ENCODE peak calls at places on chromosome 5, in seven cellular contexts. Z is IMR-90, A is neural crest cell, R is OCI-LY7, M is fibroblast of lung, C is heart right ventricle, N is MCF 10A. P is an unnamed sample.

GRCh38 chr5:58185397-58186195 is 274.3 kb downstream of the PLK2 start:
- DNase-seq in Z (peak), A (no peak), R (no peak), M (peak), C (no peak), N (peak), P (peak)

GRCh38 chr5:61320860-61321259 is 11.2 kb upstream of the ZSWIM6 start:
- DNase-seq in Z (no peak), A (no peak), R (no peak), M (no peak), C (no peak), N (no peak), P (no peak)

GRCh38 chr5:75469017-75469416 is 42.4 kb downstream of the CERT1 start:
- DNase-seq in Z (no peak), A (no peak), R (no peak), M (no peak), C (no peak), N (no peak), P (no peak)

GRCh38 chr5:116626272-116626723 is 51.7 kb upstream of the SEMA6A start:
- DNase-seq in Z (peak), A (no peak), R (no peak), M (peak), C (peak), N (peak), P (peak)

GRCh38 chr5:146447734-146448380 is 724 bp downstream of the TCERG1 start:
- DNase-seq in Z (peak), A (no peak), R (peak), M (peak), C (no peak), N (peak), P (peak)

GRCh38 chr5:151162794-151163193 is 5.2 kb upstream of the ANXA6 start:
- DNase-seq in Z (peak), A (no peak), R (no peak), M (no peak), C (no peak), N (no peak), P (no peak)

GRCh38 chr5:61207884-61208283 is 45.6 kb upstream of the SMIM15 start:
- DNase-seq in Z (no peak), A (no peak), R (no peak), M (no peak), C (no peak), N (no peak), P (no peak)

GRCh38 chr5:142726188-142726731 is 40.4 kb upstream of the FGF1 start:
- DNase-seq in Z (peak), A (no peak), R (no peak), M (peak), C (no peak), N (peak), P (peak)

GRCh38 chr5:38367410-38367809 is 109.1 kb downstream of the EGFLAM start:
- DNase-seq in Z (no peak), A (no peak), R (no peak), M (no peak), C (no peak), N (no peak), P (peak)

GRCh38 chr5:54462281-54462680 is 6.8 kb downstream of the HSPB3 start:
- DNase-seq in Z (no peak), A (no peak), R (no peak), M (no peak), C (no peak), N (no peak), P (no peak)

GRCh38 chr5:62043289-62044274 is 262.4 kb upstream of the KIF2A start:
- DNase-seq in Z (no peak), A (no peak), R (no peak), M (no peak), C (no peak), N (no peak), P (no peak)

GRCh38 chr5:180976518-180976917 is 12.1 kb upstream of the BTNL3 start:
- DNase-seq in Z (no peak), A (no peak), R (peak), M (no peak), C (no peak), N (no peak), P (no peak)

GRCh38 chr5:103808464-103809106 is 246.0 kb upstream of the NUDT12 start:
- DNase-seq in Z (peak), A (peak), R (peak), M (peak), C (no peak), N (peak), P (peak)

GRCh38 chr5:72015103-72015548 is 92.1 kb upstream of the MAP1B start:
- DNase-seq in Z (peak), A (no peak), R (no peak), M (peak), C (peak), N (peak), P (peak)

GRCh38 chr5:673140-673836 is 19.9 kb downstream of the TPPP start:
- DNase-seq in Z (no peak), A (no peak), R (no peak), M (no peak), C (no peak), N (no peak), P (no peak)

GRCh38 chr5:181047921-181048320 is 7.9 kb downstream of the BTNL9 start:
- DNase-seq in Z (no peak), A (no peak), R (no peak), M (no peak), C (no peak), N (no peak), P (no peak)

GRCh38 chr5:133458435-133458834 is 153.9 kb downstream of the FSTL4 start:
- DNase-seq in Z (no peak), A (no peak), R (no peak), M (no peak), C (no peak), N (no peak), P (no peak)

GRCh38 chr5:119537704-119538103 is 85.4 kb downstream of the HSD17B4 start:
- DNase-seq in Z (peak), A (no peak), R (no peak), M (peak), C (no peak), N (peak), P (peak)

GRCh38 chr5:17185349-17185748 is 32.1 kb upstream of the BASP1 start:
- DNase-seq in Z (no peak), A (no peak), R (no peak), M (no peak), C (no peak), N (no peak), P (no peak)

GRCh38 chr5:139949710-139950109 is 93.4 kb downstream of the NRG2 start:
- DNase-seq in Z (no peak), A (no peak), R (no peak), M (no peak), C (peak), N (no peak), P (no peak)

GRCh38 chr5:148791334-148791667 is 35.1 kb upstream of the ADRB2 start:
- DNase-seq in Z (peak), A (no peak), R (no peak), M (peak), C (no peak), N (peak), P (no peak)

DNA sequence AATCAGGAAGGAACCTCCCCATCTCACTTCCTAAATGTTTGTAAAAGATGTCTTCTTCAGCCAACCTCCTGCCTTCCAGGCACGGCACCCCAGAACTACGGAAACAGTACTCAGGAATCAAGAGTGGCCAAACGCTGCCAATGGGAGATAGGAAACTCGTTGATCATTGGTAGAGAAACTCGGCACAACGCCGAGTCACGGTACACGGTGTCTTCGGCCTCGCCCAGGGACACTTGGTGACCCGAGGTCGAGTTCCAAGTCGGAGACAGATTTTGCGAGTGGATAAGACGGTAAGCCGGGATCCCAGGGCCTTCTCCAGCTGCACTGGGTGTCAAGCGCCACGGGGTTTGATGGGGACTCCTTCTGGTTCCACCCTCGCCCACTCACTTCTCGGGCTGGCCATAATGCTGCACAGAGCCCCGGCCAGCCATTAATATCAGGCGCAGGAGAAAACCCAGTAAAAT is 343 bp downstream of the KIAA0825 start:
- DNase-seq in Z (peak), A (peak), R (peak), M (peak), C (peak), N (peak), P (peak)
- TF ChIP-seq CTCF in Z (no peak), A (no peak), R (no peak), M (no peak), C (no peak), N (no peak), P (no peak)

GRCh38 chr5:177369913-177370487 is 12.3 kb downstream of the RGS14 start:
- DNase-seq in Z (no peak), A (no peak), R (no peak), M (no peak), C (no peak), N (no peak), P (no peak)

GRCh38 chr5:177371120-177371537 is 13.1 kb upstream of the SLC34A1 start:
- DNase-seq in Z (no peak), A (no peak), R (no peak), M (no peak), C (no peak), N (peak), P (no peak)

GRCh38 chr5:177367981-177368960 is 10.5 kb downstream of the RGS14 start:
- DNase-seq in Z (no peak), A (no peak), R (no peak), M (no peak), C (no peak), N (no peak), P (no peak)

GRCh38 chr5:177370488-177371119 is 12.9 kb downstream of the RGS14 start:
- DNase-seq in Z (peak), A (peak), R (peak), M (peak), C (peak), N (peak), P (peak)

GRCh38 chr5:177369050-177369912 is 11.6 kb downstream of the RGS14 start:
- DNase-seq in Z (no peak), A (peak), R (peak), M (no peak), C (no peak), N (peak), P (peak)
- TF ChIP-seq CTCF in Z (peak), A (peak), R (peak), M (peak), C (peak), N (peak), P (peak)

GRCh38 chr5:175658299-175659145 is 651 bp downstream of the HRH2 start:
- DNase-seq in Z (no peak), A (peak), R (no peak), M (no peak), C (no peak), N (no peak), P (no peak)
- TF ChIP-seq CTCF in Z (no peak), A (no peak), R (no peak), M (no peak), C (no peak), N (no peak), P (no peak)

DNA sequence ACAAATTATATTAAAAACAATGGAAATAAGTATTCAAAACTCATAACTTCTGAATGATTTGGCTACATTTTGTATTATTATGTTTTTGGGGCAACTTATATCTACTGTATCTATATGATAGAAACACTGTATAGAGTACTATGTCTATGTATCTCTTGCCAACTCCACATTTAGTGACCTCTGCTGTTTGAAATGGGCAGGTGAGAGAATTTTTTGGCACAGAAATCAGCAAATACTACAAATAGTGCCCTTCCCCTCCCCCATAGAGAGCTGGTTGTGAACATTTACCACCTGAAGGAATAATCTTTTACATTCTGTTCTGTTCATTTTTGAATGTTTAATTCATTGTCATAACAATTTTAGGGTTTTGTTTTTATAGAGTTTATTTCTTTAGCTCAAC is 545.3 kb downstream of the PDE4D start:
- DNase-seq in Z (no peak), A (no peak), R (no peak), M (no peak), C (no peak), N (peak), P (no peak)
- TF ChIP-seq CTCF in Z (no peak), A (no peak), R (peak), M (no peak), C (no peak), N (peak), P (no peak)

GRCh38 chr5:135217669-135218485 is 181.2 kb downstream of the MACROH2A1 start:
- DNase-seq in Z (no peak), A (no peak), R (no peak), M (no peak), C (no peak), N (no peak), P (no peak)
- TF ChIP-seq CTCF in Z (no peak), A (no peak), R (peak), M (no peak), C (no peak), N (no peak), P (peak)

GRCh38 chr5:163978897-163979296 is 473.5 kb downstream of the MAT2B start:
- DNase-seq in Z (no peak), A (no peak), R (peak), M (no peak), C (no peak), N (peak), P (no peak)
- TF ChIP-seq CTCF in Z (no peak), A (no peak), R (peak), M (no peak), C (no peak), N (no peak), P (no peak)

GRCh38 chr5:127878174-127878750 is 175.1 kb downstream of the CCDC192 start:
- DNase-seq in Z (peak), A (peak), R (peak), M (peak), C (peak), N (peak), P (peak)
- TF ChIP-seq CTCF in Z (peak), A (peak), R (peak), M (peak), C (peak), N (peak), P (peak)